ENCODE peak calls at places on chromosomes 13 and 19, in nine cellular contexts. Z, J, B, H, N, A, D, Y and U are unnamed samples.

GRCh38 chr13:109622006-109622405 is 164.4 kb downstream of the IRS2 start:
- DNase-seq in Z (no peak), J (no peak), B (no peak), H (no peak), N (no peak), A (no peak), D (no peak), Y (no peak), U (no peak)

GRCh38 chr13:48493076-48493765 is 39.7 kb downstream of the RCBTB2 start:
- DNase-seq in Z (peak), J (no peak), B (peak), H (no peak), N (no peak), A (no peak), D (no peak), Y (no peak), U (no peak)

GRCh38 chr13:40220299-40220935 is 446.0 kb downstream of the FOXO1 start:
- DNase-seq in Z (peak), J (no peak), B (no peak), H (no peak), N (no peak), A (peak), D (peak), Y (no peak), U (peak)

GRCh38 chr13:26254583-26255102 is 714 bp downstream of the CDK8 start:
- DNase-seq in Z (peak), J (peak), B (peak), H (peak), N (no peak), A (peak), D (peak), Y (peak), U (peak)

GRCh38 chr19:53982056-53982455 is 9.4 kb upstream of the CACNG6 start:
- DNase-seq in Z (no peak), J (peak), B (no peak), H (no peak), N (no peak), A (peak), D (no peak), Y (peak), U (peak)

GRCh38 chr13:94641432-94641941 is 39.8 kb downstream of the GPR180 start:
- DNase-seq in Z (peak), J (peak), B (peak), H (no peak), N (no peak), A (no peak), D (peak), Y (no peak), U (peak)

GRCh38 chr13:65310663-65311328 is 1919.3 kb downstream of the PCDH9 start:
- DNase-seq in Z (no peak), J (no peak), B (no peak), H (no peak), N (no peak), A (no peak), D (no peak), Y (no peak), U (no peak)

GRCh38 chr19:29665215-29665825 is at the start of gene PLEKHF1:
- DNase-seq in Z (peak), J (peak), B (peak), H (peak), N (peak), A (peak), D (peak), Y (peak), U (peak)

GRCh38 chr13:68176486-68176885 is 946.4 kb upstream of the PCDH9 start:
- DNase-seq in Z (peak), J (no peak), B (peak), H (no peak), N (no peak), A (no peak), D (peak), Y (no peak), U (peak)

GRCh38 chr13:72565893-72566292 is 161.5 kb downstream of the MZT1 start:
- DNase-seq in Z (peak), J (peak), B (no peak), H (no peak), N (peak), A (no peak), D (peak), Y (peak), U (peak)

GRCh38 chr19:39084732-39085080 is 538 bp downstream of the ACP7 start:
- DNase-seq in Z (no peak), J (no peak), B (no peak), H (no peak), N (no peak), A (no peak), D (no peak), Y (peak), U (no peak)

GRCh38 chr19:39082745-39083598 is 1.2 kb upstream of the ACP7 start:
- DNase-seq in Z (no peak), J (no peak), B (peak), H (no peak), N (no peak), A (no peak), D (no peak), Y (no peak), U (no peak)

GRCh38 chr19:39083983-39084731 is at the start of gene ACP7:
- DNase-seq in Z (no peak), J (peak), B (no peak), H (no peak), N (no peak), A (peak), D (no peak), Y (peak), U (peak)

GRCh38 chr19:39082167-39082566 is 2.0 kb upstream of the ACP7 start:
- DNase-seq in Z (no peak), J (no peak), B (no peak), H (no peak), N (no peak), A (no peak), D (no peak), Y (no peak), U (no peak)

DNA sequence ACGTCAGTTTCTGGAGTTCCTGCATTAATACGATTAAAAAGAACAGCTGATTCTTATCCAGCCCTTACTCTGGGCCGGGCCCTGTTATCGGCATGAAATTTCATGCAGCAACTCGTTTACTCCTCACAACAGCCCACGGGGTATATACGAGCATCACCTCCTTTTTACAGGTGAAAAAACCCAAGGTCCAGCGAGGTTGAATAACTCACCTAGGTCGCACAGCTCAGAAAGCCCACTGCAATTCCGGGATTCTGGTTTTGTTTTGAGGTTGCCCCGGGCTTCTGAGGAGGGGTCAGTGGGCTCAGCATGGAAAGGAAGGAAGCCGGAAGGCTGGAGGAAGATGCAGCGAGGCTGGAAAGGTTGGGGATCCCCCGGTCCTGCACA is 577 bp upstream of the ACP7 start:
- DNase-seq in Z (no peak), J (no peak), B (peak), H (no peak), N (no peak), A (peak), D (no peak), Y (no peak), U (no peak)
- H3K9ac ChIP-seq in Z (peak), J (peak), B (peak), H (no peak), N (peak), A (no peak), D (no peak), Y (no peak), U (peak)

DNA sequence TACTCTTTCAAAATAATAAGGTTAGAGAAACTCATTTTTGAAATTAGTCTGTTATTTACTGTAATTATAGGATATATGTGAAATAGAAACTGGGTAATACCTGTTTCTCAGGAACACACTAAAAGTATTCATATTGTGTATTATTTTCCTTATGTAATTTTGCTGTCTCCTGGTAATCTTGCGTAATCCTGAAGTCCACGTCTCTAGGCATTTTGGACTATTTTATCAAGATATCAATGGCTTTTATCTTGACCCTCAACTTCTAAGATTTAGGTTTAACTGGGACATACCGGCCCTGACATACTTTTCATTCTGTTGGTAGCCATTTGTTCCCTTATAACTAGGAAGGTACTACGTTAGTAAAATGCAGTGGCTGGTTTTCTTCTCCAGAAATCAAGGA is 80.3 kb downstream of the PAN3 start:
- DNase-seq in Z (no peak), J (no peak), B (no peak), H (no peak), N (no peak), A (no peak), D (no peak), Y (no peak), U (no peak)
- H3K9ac ChIP-seq in Z (no peak), J (no peak), B (no peak), H (no peak), N (no peak), A (no peak), D (no peak), Y (no peak), U (no peak)

DNA sequence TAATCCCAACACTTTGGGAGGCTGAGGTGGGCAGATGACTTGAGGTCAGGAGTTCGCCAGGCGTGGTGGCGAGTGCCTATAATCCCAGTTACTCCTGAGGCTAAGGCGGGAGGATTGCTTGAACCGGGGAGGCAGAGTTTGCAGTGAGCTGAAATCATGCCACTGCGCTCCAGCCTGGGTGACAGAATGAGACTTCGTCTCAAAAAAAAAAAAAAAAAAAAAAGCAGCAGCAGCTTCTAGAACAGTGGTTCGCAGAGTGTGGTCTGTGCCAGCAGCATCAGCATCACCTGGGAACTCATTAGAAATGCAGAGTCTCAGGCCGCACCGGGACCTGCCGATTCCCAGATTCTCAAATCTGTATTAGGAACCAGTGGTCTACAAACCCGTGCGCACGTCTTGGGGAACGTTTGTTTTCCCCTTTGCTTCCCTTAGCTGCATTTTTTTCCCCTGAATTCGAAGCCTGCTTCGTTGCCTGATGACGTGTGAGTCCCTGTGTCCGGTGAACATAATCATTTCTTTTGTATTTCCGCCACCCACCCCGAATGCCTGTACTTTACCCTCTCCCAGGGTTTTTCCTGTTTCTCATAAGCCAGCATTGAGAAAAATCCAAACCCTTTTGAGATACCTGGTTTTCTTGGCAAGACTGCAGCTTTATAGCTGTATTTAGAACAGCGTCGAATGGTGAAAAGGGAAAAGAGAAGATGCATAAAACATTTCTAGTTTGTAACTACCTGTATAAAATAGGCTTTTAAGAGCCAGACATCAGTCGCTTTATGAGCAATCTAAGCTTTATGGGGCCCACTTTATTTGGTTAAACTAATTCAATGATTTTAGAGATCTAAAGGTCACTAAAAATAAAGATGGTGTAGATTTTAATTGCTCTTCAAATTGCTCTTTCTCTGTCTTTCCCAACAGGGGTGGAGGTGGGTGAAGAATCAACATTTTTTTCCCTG is 49.8 kb downstream of the BICRA start:
- DNase-seq in Z (no peak), J (no peak), B (no peak), H (peak), N (no peak), A (no peak), D (peak), Y (no peak), U (peak)
- H3K9ac ChIP-seq in Z (no peak), J (no peak), B (no peak), H (peak), N (no peak), A (no peak), D (peak), Y (no peak), U (no peak)

DNA sequence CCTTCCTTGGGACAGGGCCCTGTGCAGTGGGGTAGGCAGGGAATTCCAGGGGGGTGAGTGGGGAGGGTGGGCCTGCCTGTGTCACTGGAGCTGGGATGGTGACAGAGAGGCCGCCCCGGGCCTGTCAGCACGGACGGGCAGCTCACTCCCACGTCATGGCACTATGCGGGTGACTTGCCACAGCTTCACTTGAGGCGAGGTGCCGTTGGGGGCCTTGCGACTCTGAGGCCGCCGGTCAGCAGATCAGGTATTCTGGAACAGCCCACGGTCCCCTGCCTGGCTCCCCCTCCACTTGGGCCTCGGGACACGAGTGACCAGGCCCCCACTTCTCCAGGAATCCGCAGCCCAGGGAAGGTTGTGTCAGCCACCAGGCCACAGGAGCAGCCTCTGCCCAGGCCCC is 2.9 kb upstream of the MIDN start:
- DNase-seq in Z (no peak), J (no peak), B (no peak), H (peak), N (no peak), A (no peak), D (no peak), Y (no peak), U (no peak)
- H3K9ac ChIP-seq in Z (peak), J (no peak), B (no peak), H (peak), N (peak), A (no peak), D (no peak), Y (no peak), U (peak)

GRCh38 chr13:54033323-54033861 is 1004.8 kb downstream of the OLFM4 start:
- DNase-seq in Z (no peak), J (no peak), B (no peak), H (no peak), N (no peak), A (no peak), D (no peak), Y (no peak), U (no peak)

GRCh38 chr13:54029720-54030119 is 1001.1 kb downstream of the OLFM4 start:
- DNase-seq in Z (no peak), J (no peak), B (no peak), H (no peak), N (no peak), A (no peak), D (no peak), Y (no peak), U (no peak)

GRCh38 chr13:54034047-54034446 is 1005.4 kb downstream of the OLFM4 start:
- DNase-seq in Z (no peak), J (no peak), B (no peak), H (no peak), N (no peak), A (no peak), D (no peak), Y (no peak), U (no peak)

DNA sequence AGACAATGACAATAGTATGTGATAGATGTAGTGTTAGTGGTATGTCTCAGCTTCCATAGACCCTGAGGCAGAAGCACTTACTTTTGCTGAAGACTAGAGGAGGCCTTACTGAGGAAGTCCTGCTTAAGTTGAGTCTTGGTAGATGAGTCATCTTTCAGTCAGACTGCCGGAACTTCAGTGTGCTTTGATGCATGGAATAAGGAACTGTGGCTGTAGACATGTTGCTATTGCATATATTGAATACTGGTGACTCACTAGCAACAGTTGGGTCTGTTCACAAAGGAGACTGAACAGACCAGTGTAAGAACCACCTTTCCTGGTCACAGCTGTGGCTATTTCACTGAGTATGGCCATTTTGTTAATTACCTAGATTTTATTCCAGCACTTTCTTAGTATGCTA is 1000.6 kb downstream of the OLFM4 start:
- DNase-seq in Z (peak), J (no peak), B (peak), H (no peak), N (peak), A (no peak), D (peak), Y (no peak), U (no peak)
- H3K9ac ChIP-seq in Z (no peak), J (no peak), B (no peak), H (no peak), N (no peak), A (no peak), D (no peak), Y (no peak), U (no peak)

GRCh38 chr13:74661851-74662250 is 527.6 kb upstream of the KLF12 start:
- DNase-seq in Z (no peak), J (no peak), B (no peak), H (no peak), N (no peak), A (no peak), D (no peak), Y (no peak), U (peak)
- H3K9ac ChIP-seq in Z (no peak), J (no peak), B (no peak), H (no peak), N (no peak), A (no peak), D (no peak), Y (no peak), U (no peak)

GRCh38 chr19:45474941-45475516 is 7.2 kb downstream of the FOSB start:
- DNase-seq in Z (peak), J (no peak), B (no peak), H (no peak), N (no peak), A (no peak), D (no peak), Y (no peak), U (no peak)
- H3K9ac ChIP-seq in Z (peak), J (no peak), B (no peak), H (no peak), N (no peak), A (no peak), D (no peak), Y (no peak), U (no peak)

GRCh38 chr13:33126909-33127607 is 110.8 kb downstream of the KL start:
- DNase-seq in Z (peak), J (no peak), B (no peak), H (no peak), N (no peak), A (no peak), D (peak), Y (no peak), U (peak)

GRCh38 chr13:33123066-33123940 is 107.1 kb downstream of the KL start:
- DNase-seq in Z (peak), J (no peak), B (no peak), H (no peak), N (no peak), A (no peak), D (peak), Y (no peak), U (peak)

GRCh38 chr13:33129094-33129832 is 113.0 kb downstream of the KL start:
- DNase-seq in Z (no peak), J (no peak), B (no peak), H (no peak), N (no peak), A (no peak), D (no peak), Y (no peak), U (no peak)

GRCh38 chr13:33128134-33128533 is 111.9 kb downstream of the KL start:
- DNase-seq in Z (no peak), J (no peak), B (no peak), H (no peak), N (no peak), A (no peak), D (no peak), Y (no peak), U (no peak)

GRCh38 chr13:33125821-33126570 is 109.8 kb downstream of the KL start:
- DNase-seq in Z (peak), J (no peak), B (peak), H (no peak), N (peak), A (peak), D (peak), Y (peak), U (peak)
- H3K9ac ChIP-seq in Z (peak), J (peak), B (no peak), H (no peak), N (no peak), A (no peak), D (peak), Y (no peak), U (peak)

GRCh38 chr13:30736461-30736860 is 1.1 kb downstream of the ALOX5AP start:
- DNase-seq in Z (no peak), J (no peak), B (no peak), H (no peak), N (no peak), A (no peak), D (no peak), Y (no peak), U (no peak)

GRCh38 chr13:30736921-30737320 is 1.6 kb downstream of the ALOX5AP start:
- DNase-seq in Z (no peak), J (no peak), B (no peak), H (no peak), N (no peak), A (no peak), D (no peak), Y (no peak), U (no peak)

GRCh38 chr13:30735025-30735967 is at the start of gene ALOX5AP:
- DNase-seq in Z (no peak), J (no peak), B (no peak), H (no peak), N (no peak), A (no peak), D (no peak), Y (no peak), U (no peak)

GRCh38 chr13:30731658-30732390 is 3.5 kb upstream of the ALOX5AP start:
- DNase-seq in Z (no peak), J (no peak), B (no peak), H (no peak), N (no peak), A (no peak), D (no peak), Y (no peak), U (no peak)

DNA sequence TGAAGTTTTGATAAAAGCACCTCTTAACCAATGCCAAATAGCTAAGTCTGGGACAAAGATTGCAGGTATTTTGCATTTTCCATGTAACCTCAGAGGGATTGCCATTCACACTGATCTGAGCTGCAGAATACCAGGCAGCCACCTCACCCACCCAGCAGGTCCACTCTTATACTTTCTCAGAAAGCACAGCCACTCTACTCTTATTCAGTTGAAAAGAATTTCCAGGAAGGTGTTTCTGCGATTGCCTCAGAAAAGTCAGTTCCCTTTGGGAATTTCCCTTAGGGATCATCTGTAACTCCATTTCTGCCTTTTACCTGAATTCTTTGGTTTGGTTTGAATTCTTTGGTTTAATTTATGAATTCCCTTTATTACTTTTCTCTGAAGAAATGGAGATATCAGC is 909 bp upstream of the ALOX5AP start:
- DNase-seq in Z (peak), J (no peak), B (peak), H (no peak), N (no peak), A (no peak), D (peak), Y (no peak), U (peak)
- H3K9ac ChIP-seq in Z (no peak), J (no peak), B (no peak), H (no peak), N (no peak), A (no peak), D (no peak), Y (no peak), U (no peak)

GRCh38 chr19:16148443-16149045 is 5.1 kb downstream of the HSH2D start:
- DNase-seq in Z (no peak), J (no peak), B (no peak), H (no peak), N (no peak), A (no peak), D (no peak), Y (no peak), U (no peak)
- H3K9ac ChIP-seq in Z (no peak), J (no peak), B (no peak), H (no peak), N (no peak), A (no peak), D (no peak), Y (no peak), U (no peak)